ENCODE peak calls at places on chromosomes 7 and 10, in nine cellular contexts. X, R, V, F, G, O, M, A and Y are unnamed samples.
A peak's percentile ranks its signal among the peaks of the same experiment; 100 is the strongest.

GRCh38 chr10:128472196-128472595 is 346.0 kb upstream of the MKI67 start:
- DNase-seq in X (no peak), R (no peak), V (no peak), F (no peak), G (no peak), O (no peak), M (no peak), A (no peak), Y (no peak)

GRCh38 chr7:112537822-112538221 is 57.0 kb downstream of the LSMEM1 start:
- DNase-seq in X (no peak), R (no peak), V (no peak), F (peak; percentile 26), G (no peak), O (no peak), M (no peak), A (peak; percentile 8), Y (no peak)

GRCh38 chr10:35882422-35883150 is 240.5 kb upstream of the FZD8 start:
- DNase-seq in X (no peak), R (no peak), V (no peak), F (no peak), G (no peak), O (no peak), M (no peak), A (no peak), Y (no peak)

GRCh38 chr10:119238577-119238976 is 31.2 kb downstream of the GRK5 start:
- DNase-seq in X (no peak), R (no peak), V (no peak), F (no peak), G (no peak), O (no peak), M (no peak), A (peak; percentile 45), Y (no peak)

GRCh38 chr7:120944826-120945562 is 5.6 kb upstream of the ING3 start:
- DNase-seq in X (no peak), R (no peak), V (no peak), F (no peak), G (no peak), O (no peak), M (no peak), A (no peak), Y (no peak)

GRCh38 chr7:132544999-132545398 is 31.3 kb downstream of the PLXNA4 start:
- DNase-seq in X (no peak), R (no peak), V (no peak), F (no peak), G (no peak), O (no peak), M (no peak), A (no peak), Y (no peak)

GRCh38 chr7:15687645-15688025 is 1.2 kb upstream of the MEOX2 start:
- DNase-seq in X (no peak), R (no peak), V (no peak), F (no peak), G (no peak), O (no peak), M (no peak), A (no peak), Y (no peak)

GRCh38 chr10:12062754-12063482 is 5.8 kb upstream of the DHTKD1 start:
- DNase-seq in X (no peak), R (no peak), V (no peak), F (no peak), G (no peak), O (no peak), M (no peak), A (no peak), Y (no peak)

GRCh38 chr10:12348870-12349627 is at the start of gene CAMK1D:
- DNase-seq in X (peak; percentile 49), R (peak; percentile 95), V (peak; percentile 90), F (no peak), G (peak; percentile 100), O (peak; percentile 69), M (peak; percentile 60), A (peak; percentile 73), Y (no peak)

GRCh38 chr10:110432814-110433565 is 64.7 kb upstream of the DUSP5 start:
- DNase-seq in X (no peak), R (no peak), V (no peak), F (no peak), G (no peak), O (no peak), M (no peak), A (no peak), Y (no peak)

GRCh38 chr10:22479419-22479818 is 134.1 kb downstream of the SPAG6 start:
- DNase-seq in X (peak; percentile 11), R (peak; percentile 36), V (no peak), F (no peak), G (no peak), O (no peak), M (no peak), A (peak; percentile 5), Y (no peak)

GRCh38 chr7:87416682-87417587 is 58.5 kb downstream of the ABCB4 start:
- DNase-seq in X (no peak), R (peak; percentile 67), V (peak; percentile 42), F (peak; percentile 56), G (peak; percentile 60), O (peak; percentile 11), M (no peak), A (peak; percentile 73), Y (peak; percentile 68)

GRCh38 chr10:48700493-48700892 is 15.8 kb downstream of the WDFY4 start:
- DNase-seq in X (no peak), R (no peak), V (no peak), F (no peak), G (no peak), O (no peak), M (no peak), A (no peak), Y (no peak)

GRCh38 chr7:47288060-47288459 is 293.9 kb downstream of the TNS3 start:
- DNase-seq in X (no peak), R (no peak), V (no peak), F (no peak), G (no peak), O (no peak), M (no peak), A (no peak), Y (no peak)

GRCh38 chr7:121544726-121545125 is 148.6 kb upstream of the FAM3C start:
- DNase-seq in X (no peak), R (peak; percentile 88), V (peak; percentile 8), F (no peak), G (no peak), O (no peak), M (peak; percentile 34), A (peak; percentile 93), Y (peak; percentile 84)

GRCh38 chr10:132788831-132789219 is 2.9 kb upstream of the NKX6-2 start:
- DNase-seq in X (no peak), R (no peak), V (no peak), F (no peak), G (no peak), O (no peak), M (no peak), A (no peak), Y (no peak)

GRCh38 chr7:151228024-151228866 is 1.2 kb upstream of the ABCF2 start:
- DNase-seq in X (no peak), R (no peak), V (no peak), F (no peak), G (no peak), O (no peak), M (no peak), A (no peak), Y (no peak)

GRCh38 chr10:126511917-126512487 is 123.7 kb upstream of the ADAM12 start:
- DNase-seq in X (no peak), R (no peak), V (no peak), F (no peak), G (no peak), O (no peak), M (no peak), A (no peak), Y (no peak)

GRCh38 chr10:78747366-78747955 is 321.3 kb upstream of the ZMIZ1 start:
- DNase-seq in X (no peak), R (no peak), V (no peak), F (no peak), G (no peak), O (no peak), M (no peak), A (peak; percentile 16), Y (no peak)

GRCh38 chr7:19404912-19405329 is 259.7 kb upstream of the FERD3L start:
- DNase-seq in X (no peak), R (no peak), V (no peak), F (no peak), G (peak; percentile 47), O (no peak), M (peak; percentile 43), A (peak; percentile 97), Y (peak; percentile 93)

GRCh38 chr7:84058311-84059076 is 136.1 kb downstream of the SEMA3A start:
- DNase-seq in X (no peak), R (no peak), V (no peak), F (no peak), G (no peak), O (no peak), M (no peak), A (peak; percentile 52), Y (no peak)

GRCh38 chr7:6640246-6640721 is 3.2 kb downstream of the ZNF316 start:
- DNase-seq in X (no peak), R (no peak), V (no peak), F (no peak), G (no peak), O (no peak), M (no peak), A (peak; percentile 57), Y (peak; percentile 15)

GRCh38 chr7:109259151-109259550 is 689.5 kb downstream of the DNAJB9 start:
- DNase-seq in X (no peak), R (no peak), V (no peak), F (no peak), G (no peak), O (no peak), M (no peak), A (no peak), Y (no peak)

GRCh38 chr7:151429555-151430331 is 10.2 kb downstream of the CRYGN start:
- DNase-seq in X (no peak), R (peak; percentile 87), V (peak; percentile 60), F (no peak), G (no peak), O (no peak), M (peak; percentile 36), A (no peak), Y (no peak)

GRCh38 chr7:158431941-158432347 is 155.7 kb downstream of the PTPRN2 start:
- DNase-seq in X (no peak), R (no peak), V (no peak), F (no peak), G (peak; percentile 81), O (no peak), M (peak; percentile 98), A (peak; percentile 3), Y (no peak)

GRCh38 chr10:77949167-77949566 is 22.6 kb upstream of the DLG5 start:
- DNase-seq in X (no peak), R (no peak), V (no peak), F (no peak), G (peak; percentile 45), O (no peak), M (peak; percentile 47), A (peak; percentile 72), Y (no peak)